ENCODE peak calls at places on chromosomes 11 and 22, in four cellular contexts. U, P, C and A are unnamed samples.

GRCh38 chr11:35593143-35593542 is 25.1 kb upstream of the FJX1 start:
- DNase-seq in U (peak; percentile 51), P (no peak), C (no peak), A (no peak)

GRCh38 chr11:64632654-64633053 is 41.6 kb downstream of the SLC22A12 start:
- DNase-seq in U (no peak), P (no peak), C (no peak), A (no peak)

GRCh38 chr11:86692317-86692716 is 19.9 kb upstream of the ME3 start:
- DNase-seq in U (no peak), P (no peak), C (no peak), A (no peak)

GRCh38 chr11:126543691-126544090 is 188.2 kb downstream of the ST3GAL4 start:
- DNase-seq in U (no peak), P (no peak), C (no peak), A (no peak)

GRCh38 chr11:33256808-33257159 is 397 bp upstream of the HIPK3 start:
- DNase-seq in U (no peak), P (no peak), C (no peak), A (no peak)

GRCh38 chr11:76624515-76625379 is 45.8 kb downstream of the LRRC32 start:
- DNase-seq in U (no peak), P (no peak), C (no peak), A (no peak)

GRCh38 chr22:39122772-39123470 is 25.9 kb downstream of the APOBEC3H start:
- DNase-seq in U (no peak), P (no peak), C (no peak), A (no peak)

GRCh38 chr11:68120212-68121066 is 749 bp downstream of the CHKA start:
- DNase-seq in U (no peak), P (peak; percentile 32), C (peak; percentile 52), A (peak; percentile 57)

GRCh38 chr22:39319284-39320170 is at the start of gene RPL3:
- DNase-seq in U (peak; percentile 96), P (peak; percentile 93), C (peak; percentile 96), A (peak; percentile 95)

GRCh38 chr11:9760180-9760550 is 96.3 kb downstream of the SWAP70 start:
- DNase-seq in U (peak; percentile 67), P (peak; percentile 72), C (peak; percentile 95), A (no peak)

GRCh38 chr11:86511086-86511551 is 136.4 kb downstream of the CCDC81 start:
- DNase-seq in U (no peak), P (no peak), C (no peak), A (no peak)

GRCh38 chr11:36751251-36751839 is 153.3 kb upstream of the RAG2 start:
- DNase-seq in U (no peak), P (no peak), C (no peak), A (no peak)

GRCh38 chr11:40987895-40988435 is 471.5 kb downstream of the LRRC4C start:
- DNase-seq in U (no peak), P (no peak), C (no peak), A (no peak)

GRCh38 chr11:65992056-65992455 is 9.9 kb downstream of the EIF1AD start:
- DNase-seq in U (no peak), P (no peak), C (no peak), A (no peak)

GRCh38 chr22:20186183-20186870 is 35.5 kb upstream of the CCDC188 start:
- DNase-seq in U (no peak), P (no peak), C (no peak), A (peak; percentile 94)

GRCh38 chr11:62399172-62399867 is 19.5 kb upstream of the SCGB1A1 start:
- DNase-seq in U (no peak), P (no peak), C (no peak), A (no peak)

GRCh38 chr11:43987384-43988039 is 45.1 kb downstream of the C11orf96 start:
- DNase-seq in U (peak; percentile 77), P (peak; percentile 72), C (peak; percentile 94), A (peak; percentile 76)

GRCh38 chr22:25062378-25063095 is 110.0 kb downstream of the KIAA1671 start:
- DNase-seq in U (no peak), P (no peak), C (no peak), A (no peak)

GRCh38 chr22:27809226-27809625 is 7.7 kb upstream of the MN1 start:
- DNase-seq in U (no peak), P (no peak), C (no peak), A (peak; percentile 56)

GRCh38 chr11:9663699-9664275 is at the start of gene SWAP70:
- DNase-seq in U (peak; percentile 92), P (peak; percentile 67), C (peak; percentile 91), A (peak; percentile 88)

GRCh38 chr11:92259861-92260260 is 35.2 kb downstream of the FAT3 start:
- DNase-seq in U (no peak), P (no peak), C (no peak), A (peak; percentile 6)

GRCh38 chr11:3140291-3140603 is 24.9 kb downstream of the OSBPL5 start:
- DNase-seq in U (no peak), P (no peak), C (no peak), A (no peak)

GRCh38 chr11:119691020-119691666 is 37.9 kb downstream of the NECTIN1 start:
- DNase-seq in U (no peak), P (no peak), C (no peak), A (no peak)

GRCh38 chr11:132300283-132300682 is 929.9 kb downstream of the NTM start:
- DNase-seq in U (no peak), P (no peak), C (no peak), A (peak; percentile 28)
- TF ChIP-seq CTCF in U (no peak), P (no peak), C (peak; percentile 47), A (peak; percentile 55)

DNA sequence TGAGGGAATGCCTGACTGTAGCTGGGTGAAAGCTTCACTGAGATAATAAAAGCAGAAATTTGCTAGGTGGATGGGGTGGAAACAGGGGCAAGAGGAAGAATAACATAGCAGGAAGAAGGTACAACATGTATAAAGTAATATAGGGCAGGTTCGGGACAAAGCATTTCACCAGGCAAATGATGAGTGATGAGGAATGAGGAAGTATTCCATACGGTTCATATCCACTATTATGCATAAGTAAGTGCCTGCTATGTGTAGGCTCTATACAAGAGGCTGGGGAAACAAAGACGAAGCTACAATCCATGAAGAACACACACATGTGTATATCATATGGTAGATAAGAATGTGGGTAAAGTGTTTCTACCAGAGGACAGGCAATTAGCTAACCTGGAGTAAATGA is 7.9 kb downstream of the NDUFC2 start:
- DNase-seq in U (no peak), P (no peak), C (no peak), A (no peak)
- H3K27ac ChIP-seq in U (no peak overlapping the region), P (no peak overlapping the region), C (no peak overlapping the region), A (no peak overlapping the region)

GRCh38 chr11:110432713-110433392 is 3.1 kb downstream of the FDX1 start:
- DNase-seq in U (no peak), P (no peak), C (no peak), A (no peak)

GRCh38 chr11:110433393-110434333 is 3.9 kb downstream of the FDX1 start:
- DNase-seq in U (no peak), P (no peak), C (no peak), A (no peak)

GRCh38 chr11:110435780-110436717 is 6.3 kb downstream of the FDX1 start:
- DNase-seq in U (no peak), P (peak; percentile 12), C (no peak), A (no peak)

GRCh38 chr11:110438017-110438416 is 8.3 kb downstream of the FDX1 start:
- DNase-seq in U (no peak), P (no peak), C (no peak), A (no peak)

GRCh38 chr11:110434952-110435779 is 5.4 kb downstream of the FDX1 start:
- DNase-seq in U (no peak), P (no peak), C (no peak), A (peak; percentile 28)
- TF ChIP-seq CTCF in U (peak; percentile 11), P (peak; percentile 28), C (no peak), A (peak; percentile 18)

DNA sequence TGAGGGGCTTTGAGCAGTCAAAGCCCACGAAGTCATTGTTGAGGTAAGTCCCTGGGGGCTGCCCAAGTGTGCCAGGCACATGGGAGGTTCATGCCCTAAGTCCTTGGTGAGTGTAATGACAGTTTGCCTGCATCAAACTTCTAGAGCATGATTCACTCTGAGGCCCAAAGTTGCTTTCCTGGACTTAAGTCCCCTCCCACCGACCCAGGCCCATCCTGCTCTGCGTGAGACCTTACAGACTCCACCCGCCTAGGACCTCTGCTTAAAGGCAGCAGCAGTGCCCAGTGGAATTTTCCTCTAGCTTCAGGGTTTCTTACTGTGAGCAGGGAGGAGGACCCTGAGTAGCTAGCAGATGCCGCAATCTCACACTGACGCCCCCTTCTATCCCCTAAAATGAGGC is 5.7 kb upstream of the PVALB start:
- DNase-seq in U (no peak), P (no peak), C (no peak), A (no peak)
- H3K27ac ChIP-seq in U (no peak overlapping the region), P (no peak overlapping the region), C (no peak overlapping the region), A (no peak overlapping the region)